ENCODE peak calls at places on chromosomes 1 and 21, in four cellular contexts. I is amygdala; M is central memory CD4-positive, alpha-beta T cell; Z is G401. Y is an unnamed sample.

GRCh38 chr1:91804546-91805023 is 81.4 kb downstream of the TGFBR3 start:
- DNase-seq in Z (no peak), M (peak; percentile 97), I (no peak), Y (no peak)

GRCh38 chr1:183590225-183591191 is at the start of gene NCF2:
- DNase-seq in M (peak; percentile 12), I (no peak), Z (no peak), Y (no peak)

GRCh38 chr21:35796834-35797233 is 263.5 kb downstream of the SETD4 start:
- DNase-seq in I (no peak), M (no peak), Z (no peak), Y (no peak)

GRCh38 chr1:16145988-16146887 is 9.6 kb downstream of the EPHA2 start:
- DNase-seq in I (no peak), M (no peak), Z (no peak), Y (peak; percentile 95)

GRCh38 chr21:45364464-45365185 is 40.3 kb upstream of the COL18A1 start:
- DNase-seq in I (no peak), M (no peak), Z (peak; percentile 24), Y (no peak)

GRCh38 chr1:226073184-226073950 is 10.9 kb downstream of the H3-3A start:
- DNase-seq in M (no peak), I (no peak), Z (no peak), Y (no peak)

GRCh38 chr1:202046748-202047708 is 36.6 kb downstream of the ELF3 start:
- DNase-seq in Z (no peak), M (no peak), I (no peak), Y (no peak)

GRCh38 chr1:38029725-38030511 is 16.7 kb downstream of the POU3F1 start:
- DNase-seq in Z (no peak), M (no peak), I (no peak), Y (peak; percentile 87)

GRCh38 chr21:45320261-45320990 is 32.7 kb upstream of the POFUT2 start:
- DNase-seq in M (no peak), Z (no peak), I (no peak), Y (no peak)

GRCh38 chr1:206843626-206844025 is 21.8 kb upstream of the IL20 start:
- DNase-seq in I (no peak), Z (no peak), M (no peak), Y (no peak)

GRCh38 chr1:234231061-234231892 is 142.0 kb upstream of the COA6 start:
- DNase-seq in M (no peak), Z (no peak), I (no peak), Y (no peak)